ENCODE peak calls at places on chromosomes 3 and 15, in ten cellular contexts. Q, V, F, X, E, S, K, A, M and B are unnamed samples.

GRCh38 chr15:69074011-69074842 is 59.7 kb downstream of the NOX5 start:
- DNase-seq in Q (no peak), V (peak; percentile 82), F (no peak), X (no peak), E (peak; percentile 78), S (peak; percentile 18), K (no peak), A (no peak), M (peak; percentile 90), B (no peak)

GRCh38 chr3:189813652-189814245 is 182.6 kb downstream of the TP63 start:
- DNase-seq in Q (no peak), V (no peak), F (no peak), X (no peak), E (no peak), S (no peak), K (no peak), A (no peak), M (no peak), B (no peak)

GRCh38 chr3:54827766-54828165 is 100.1 kb downstream of the LRTM1 start:
- DNase-seq in Q (no peak), V (no peak), F (no peak), X (no peak), E (no peak), S (no peak), K (no peak), A (no peak), M (no peak), B (no peak)

GRCh38 chr15:50184863-50185504 is 3.0 kb downstream of the SLC27A2 start:
- DNase-seq in Q (no peak), V (no peak), F (no peak), X (no peak), E (no peak), S (no peak), K (no peak), A (no peak), M (no peak), B (no peak)

GRCh38 chr3:111884411-111885018 is 25.4 kb downstream of the PHLDB2 start:
- DNase-seq in Q (no peak), V (no peak), F (no peak), X (no peak), E (no peak), S (no peak), K (no peak), A (no peak), M (no peak), B (no peak)

GRCh38 chr3:64023187-64023860 is at the start of gene PSMD6:
- DNase-seq in Q (peak; percentile 76), V (peak; percentile 90), F (peak; percentile 79), X (peak; percentile 91), E (peak; percentile 93), S (peak; percentile 64), K (peak; percentile 93), A (peak; percentile 92), M (peak; percentile 75), B (no peak)

GRCh38 chr3:72306800-72307341 is 521.9 kb upstream of the PROK2 start:
- DNase-seq in Q (no peak), V (no peak), F (no peak), X (no peak), E (peak; percentile 83), S (no peak), K (no peak), A (no peak), M (peak; percentile 83), B (no peak)

GRCh38 chr3:71066849-71067261 is 516.7 kb downstream of the FOXP1 start:
- DNase-seq in Q (peak; percentile 54), V (no peak), F (no peak), X (no peak), E (no peak), S (no peak), K (no peak), A (peak; percentile 81), M (peak; percentile 19), B (no peak)

GRCh38 chr15:57432141-57432701 is 55.9 kb downstream of the CGNL1 start:
- DNase-seq in Q (no peak), V (no peak), F (peak; percentile 37), X (no peak), E (peak; percentile 67), S (no peak), K (no peak), A (no peak), M (peak; percentile 95), B (no peak)

GRCh38 chr3:100982710-100983109 is 10.5 kb downstream of the ABI3BP start:
- DNase-seq in Q (no peak), V (peak; percentile 25), F (peak; percentile 22), X (no peak), E (no peak), S (no peak), K (no peak), A (no peak), M (no peak), B (no peak)

GRCh38 chr15:62521396-62521795 is 356.3 kb upstream of the C2CD4B start:
- DNase-seq in Q (no peak), V (no peak), F (no peak), X (no peak), E (no peak), S (no peak), K (no peak), A (no peak), M (no peak), B (no peak)

GRCh38 chr3:100108464-100109079 is 5.7 kb downstream of the FILIP1L start:
- DNase-seq in Q (no peak), V (no peak), F (no peak), X (no peak), E (peak; percentile 73), S (no peak), K (no peak), A (no peak), M (no peak), B (no peak)

GRCh38 chr15:34753236-34753894 is 1.4 kb downstream of the GJD2 start:
- DNase-seq in Q (peak; percentile 0), V (no peak), F (no peak), X (no peak), E (no peak), S (no peak), K (no peak), A (no peak), M (no peak), B (peak; percentile 14)